ENCODE peak calls at places on chromosomes 11 and 22, in eight cellular contexts. J is type B pancreatic cell, S is mucosa of descending colon, W is IMR-90, C is GM06990, U is tibial nerve, G is AG10803, I is brain microvascular endothelial cell. M is an unnamed sample.
A peak's percentile ranks its signal among the peaks of the same experiment; 100 is the strongest.

GRCh38 chr11:128415539-128415938 is 171.8 kb downstream of the ETS1 start:
- DNase-seq in J (no peak), S (no peak), W (peak; percentile 84), C (no peak), U (no peak), G (no peak), I (peak; percentile 60), M (peak; percentile 71)

GRCh38 chr11:116328851-116329250 is 443.9 kb downstream of the BUD13 start:
- DNase-seq in J (no peak), S (no peak), W (no peak), C (no peak), U (no peak), G (no peak), I (no peak), M (no peak)

GRCh38 chr22:41308054-41308453 is 6.7 kb downstream of the ZC3H7B start:
- DNase-seq in J (no peak), S (no peak), W (peak; percentile 68), C (no peak), U (no peak), G (peak; percentile 74), I (peak; percentile 40), M (peak; percentile 28)

GRCh38 chr11:101255036-101255435 is 125.4 kb upstream of the PGR start:
- DNase-seq in J (no peak), S (no peak), W (no peak), C (no peak), U (no peak), G (no peak), I (no peak), M (no peak)

GRCh38 chr11:96098511-96099241 is 174.8 kb upstream of the MTMR2 start:
- DNase-seq in J (no peak), S (no peak), W (peak; percentile 59), C (no peak), U (no peak), G (peak; percentile 49), I (no peak), M (peak; percentile 60)

GRCh38 chr11:77073328-77074001 is 6.7 kb downstream of the CAPN5 start:
- DNase-seq in J (peak; percentile 59), S (peak; percentile 92), W (peak; percentile 94), C (no peak), U (peak; percentile 85), G (peak; percentile 95), I (peak; percentile 88), M (peak; percentile 94)

GRCh38 chr11:38006466-38006865 is 1408.4 kb upstream of the RAG2 start:
- DNase-seq in J (no peak), S (no peak), W (no peak), C (no peak), U (no peak), G (no peak), I (no peak), M (no peak)

GRCh38 chr11:65425105-65425970 is 2.7 kb downstream of the NEAT1 start:
- DNase-seq in J (no peak), S (no peak), W (peak; percentile 78), C (peak; percentile 37), U (no peak), G (peak; percentile 82), I (peak; percentile 58), M (peak; percentile 77)

GRCh38 chr22:42685941-42686666 is 34.6 kb downstream of the A4GALT start:
- DNase-seq in J (no peak), S (peak; percentile 61), W (no peak), C (no peak), U (no peak), G (no peak), I (no peak), M (peak; percentile 50)

GRCh38 chr11:22304337-22304961 is 33.7 kb upstream of the SLC17A6 start:
- DNase-seq in J (no peak), S (no peak), W (peak; percentile 23), C (no peak), U (no peak), G (peak; percentile 48), I (no peak), M (peak; percentile 60)

GRCh38 chr22:19663821-19664325 is 50.4 kb upstream of the SEPTIN5 start:
- DNase-seq in J (peak; percentile 59), S (no peak), W (peak; percentile 61), C (no peak), U (no peak), G (peak; percentile 70), I (peak; percentile 81), M (peak; percentile 88)

GRCh38 chr11:2389344-2390026 is 11.1 kb upstream of the TSSC4 start:
- DNase-seq in J (no peak), S (no peak), W (no peak), C (no peak), U (no peak), G (no peak), I (no peak), M (no peak)
- TF ChIP-seq CTCF in J (peak; percentile 23), S (no peak), W (no peak), C (peak; percentile 25), U (no peak), G (peak; percentile 14), I (peak; percentile 38), M (no peak)

GRCh38 chr22:26585104-26585790 is 4.7 kb downstream of the TPST2 start:
- DNase-seq in J (no peak), S (no peak), W (peak; percentile 79), C (no peak), U (no peak), G (peak; percentile 86), I (peak; percentile 74), M (peak; percentile 66)
- TF ChIP-seq CTCF in J (no peak), S (no peak), W (no peak), C (no peak), U (no peak), G (peak; percentile 12), I (peak; percentile 34), M (peak; percentile 6)

GRCh38 chr11:12868315-12869073 is 140.6 kb upstream of the RASSF10 start:
- DNase-seq in J (no peak), S (no peak), W (peak; percentile 27), C (no peak), U (no peak), G (no peak), I (no peak), M (peak; percentile 41)
- TF ChIP-seq CTCF in J (peak; percentile 40), S (no peak), W (peak; percentile 37), C (no peak), U (peak; percentile 18), G (peak; percentile 36), I (peak; percentile 49), M (peak; percentile 40)

GRCh38 chr11:69080361-69080973 is 31.7 kb downstream of the TPCN2 start:
- DNase-seq in J (no peak), S (no peak), W (peak; percentile 25), C (no peak), U (no peak), G (peak; percentile 51), I (peak; percentile 29), M (peak; percentile 32)

GRCh38 chr11:69076129-69076791 is 27.5 kb downstream of the TPCN2 start:
- DNase-seq in J (no peak), S (no peak), W (peak; percentile 68), C (no peak), U (no peak), G (peak; percentile 41), I (peak; percentile 38), M (peak; percentile 32)

GRCh38 chr11:69079891-69080290 is 31.2 kb downstream of the TPCN2 start:
- DNase-seq in J (no peak), S (no peak), W (no peak), C (no peak), U (no peak), G (no peak), I (no peak), M (no peak)

GRCh38 chr11:69078930-69079607 is 30.3 kb downstream of the TPCN2 start:
- DNase-seq in J (no peak), S (no peak), W (no peak), C (no peak), U (no peak), G (no peak), I (no peak), M (no peak)

GRCh38 chr11:69078508-69078907 is 29.8 kb downstream of the TPCN2 start:
- DNase-seq in J (no peak), S (no peak), W (no peak), C (no peak), U (no peak), G (no peak), I (no peak), M (no peak)
- TF ChIP-seq CTCF in J (no peak), S (no peak), W (no peak), C (no peak), U (no peak), G (no peak), I (no peak), M (no peak)

GRCh38 chr11:12235549-12235944 is 125.2 kb downstream of the MICAL2 start:
- DNase-seq in J (no peak), S (no peak), W (peak; percentile 34), C (no peak), U (no peak), G (no peak), I (no peak), M (no peak)
- TF ChIP-seq CTCF in J (no peak), S (no peak), W (peak; percentile 17), C (no peak), U (no peak), G (peak; percentile 19), I (peak; percentile 23), M (no peak)

DNA sequence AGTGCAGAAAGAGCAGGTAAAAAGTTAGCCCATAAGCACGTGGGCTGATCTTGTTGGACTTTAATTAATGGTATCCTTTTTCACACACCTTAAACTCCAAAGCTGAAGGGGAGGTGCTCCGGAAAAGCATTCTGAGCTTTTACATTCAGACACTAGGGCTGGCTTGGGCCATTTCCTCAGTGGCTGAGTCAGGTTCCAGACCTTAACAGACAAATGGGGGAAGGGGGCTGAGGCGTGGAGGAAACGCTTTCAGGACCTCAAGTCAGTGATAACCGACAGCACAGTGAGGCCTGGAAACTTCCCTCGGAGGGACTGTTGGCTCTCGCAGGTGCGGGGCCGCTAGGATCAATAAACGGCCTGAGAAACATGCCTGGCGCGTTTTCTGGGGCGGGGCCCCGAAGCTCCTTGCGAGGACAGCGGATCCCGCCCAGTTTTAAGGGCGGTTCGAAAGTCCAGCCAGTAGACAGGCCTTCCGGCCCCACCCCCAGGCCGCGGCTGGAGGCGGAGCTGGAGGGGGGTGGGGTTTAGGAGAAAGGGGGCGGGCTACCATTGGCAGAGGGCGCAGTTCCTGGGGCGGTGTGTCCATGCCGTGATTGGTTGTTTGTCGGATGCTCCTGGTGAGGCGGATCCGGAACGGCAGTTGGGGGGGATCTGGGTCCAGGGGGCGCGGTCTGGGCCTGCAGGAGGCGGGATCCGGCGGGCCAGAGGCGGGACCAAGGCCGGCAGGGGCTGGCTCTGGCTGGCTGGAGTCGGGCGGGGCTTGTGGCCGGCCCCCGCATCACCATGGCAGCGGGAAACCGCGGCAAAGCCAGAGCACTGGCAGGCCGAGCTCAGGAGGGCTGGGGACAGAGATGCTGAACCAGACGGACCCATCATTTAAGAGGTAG is 8.0 kb downstream of the C11orf52 start:
- DNase-seq in J (peak; percentile 98), S (peak; percentile 97), W (peak; percentile 96), C (peak; percentile 97), U (peak; percentile 94), G (peak; percentile 98), I (peak; percentile 93), M (peak; percentile 97)
- TF ChIP-seq CTCF in J (peak; percentile 31), S (no peak), W (no peak), C (no peak), U (peak; percentile 31), G (peak; percentile 24), I (peak; percentile 16), M (peak; percentile 25)

M was measured in cardiac fibroblast.